ENCODE peak calls at places on chromosome 4, in seven cellular contexts. X, R, Q, S, O, T and N are unnamed samples.

GRCh38 chr4:52057196-52057595 is 6.1 kb downstream of the SPATA18 start:
- DNase-seq in X (no peak), R (no peak), Q (no peak), S (no peak), O (no peak), T (no peak), N (no peak)

GRCh38 chr4:174318829-174319764 is 35.4 kb downstream of the CEP44 start:
- DNase-seq in X (no peak), R (peak), Q (no peak), S (peak), O (no peak), T (peak), N (no peak)

GRCh38 chr4:77074961-77075855 is 581 bp downstream of the CCNI start:
- DNase-seq in X (peak), R (peak), Q (peak), S (peak), O (peak), T (peak), N (no peak)

GRCh38 chr4:89267392-89267791 is 40.2 kb downstream of the GPRIN3 start:
- DNase-seq in X (no peak), R (no peak), Q (no peak), S (no peak), O (no peak), T (no peak), N (no peak)

GRCh38 chr4:65370709-65371108 is 299.6 kb downstream of the EPHA5 start:
- DNase-seq in X (no peak), R (no peak), Q (no peak), S (no peak), O (no peak), T (no peak), N (no peak)

GRCh38 chr4:87219648-87220093 is 747 bp downstream of the KLHL8 start:
- DNase-seq in X (no peak), R (no peak), Q (peak), S (peak), O (peak), T (no peak), N (no peak)

GRCh38 chr4:8896506-8896905 is 24.9 kb upstream of the HMX1 start:
- DNase-seq in X (no peak), R (no peak), Q (no peak), S (no peak), O (no peak), T (no peak), N (no peak)

GRCh38 chr4:39394706-39395105 is 12.0 kb upstream of the KLB start:
- DNase-seq in X (no peak), R (no peak), Q (no peak), S (no peak), O (no peak), T (no peak), N (no peak)

GRCh38 chr4:92333056-92333455 is 29.3 kb downstream of the GRID2 start:
- DNase-seq in X (no peak), R (no peak), Q (no peak), S (no peak), O (no peak), T (no peak), N (no peak)